ENCODE peak calls at places on chromosomes 6 and 20, in eight cellular contexts. F is mesendoderm; P is psoas muscle; W is IMR-90; H is neural progenitor cell; E is naive thymus-derived CD4-positive, alpha-beta T cell; R is upper lobe of right lung; A is keratinocyte. T is an unnamed sample.

GRCh38 chr6:42047790-42048405 is 2.4 kb upstream of the TAF8 start:
- DNase-seq in W (no peak), A (no peak), P (no peak), R (peak; percentile 12), H (peak; percentile 23), E (no peak), F (no peak), T (no peak)

GRCh38 chr20:22999756-23000155 is 35.4 kb upstream of the SSTR4 start:
- DNase-seq in A (no peak), H (no peak), W (peak; percentile 13), E (no peak), R (no peak), P (no peak), F (no peak), T (no peak)

GRCh38 chr6:16286151-16286522 is 47.8 kb downstream of the GMPR start:
- DNase-seq in H (peak; percentile 81), W (peak; percentile 38), F (peak; percentile 82), P (no peak), A (no peak), E (no peak), R (no peak), T (no peak)

GRCh38 chr6:12456343-12456742 is 166.2 kb downstream of the EDN1 start:
- DNase-seq in A (no peak), P (no peak), H (no peak), F (no peak), W (no peak), R (no peak), E (no peak), T (no peak)

GRCh38 chr20:57770852-57771746 is 61.3 kb upstream of the PMEPA1 start:
- DNase-seq in A (no peak), W (no peak), P (no peak), H (no peak), R (no peak), F (no peak), E (no peak), T (no peak)

GRCh38 chr6:168612586-168612985 is 171.6 kb downstream of the SMOC2 start:
- DNase-seq in F (no peak), W (no peak), H (no peak), A (no peak), E (no peak), R (no peak), P (no peak), T (peak; percentile 64)

GRCh38 chr6:168608113-168608400 is 167.1 kb downstream of the SMOC2 start:
- DNase-seq in P (no peak), A (no peak), R (no peak), F (no peak), W (no peak), E (no peak), H (no peak), T (peak; percentile 58)

GRCh38 chr6:27138837-27139752 is 108.4 kb upstream of the PRSS16 start:
- DNase-seq in F (peak; percentile 99), W (peak; percentile 60), E (peak; percentile 65), P (peak; percentile 60), H (peak; percentile 84), A (no peak), R (peak; percentile 72), T (peak; percentile 78)

GRCh38 chr6:89834884-89835792 is 5.5 kb downstream of the CASP8AP2 start:
- DNase-seq in R (no peak), W (peak; percentile 41), E (no peak), A (no peak), H (no peak), P (no peak), F (no peak), T (no peak)

GRCh38 chr20:51811514-51811913 is 9.2 kb upstream of the SALL4 start:
- DNase-seq in A (no peak), R (no peak), E (no peak), F (no peak), H (peak; percentile 15), W (no peak), P (no peak), T (no peak)

GRCh38 chr20:24469116-24470030 is at the start of gene SYNDIG1:
- DNase-seq in H (peak; percentile 84), P (no peak), A (no peak), F (peak; percentile 90), R (no peak), E (no peak), W (no peak), T (peak; percentile 83)

GRCh38 chr20:35007891-35008290 is 52.2 kb downstream of the MYH7B start:
- DNase-seq in A (no peak), H (no peak), F (no peak), R (peak; percentile 58), P (peak; percentile 44), E (no peak), W (no peak), T (peak; percentile 34)

GRCh38 chr20:23928788-23929187 is 49.2 kb upstream of the CST5 start:
- DNase-seq in E (peak; percentile 41), R (peak; percentile 42), A (no peak), W (no peak), P (no peak), H (no peak), F (peak; percentile 10), T (no peak)

DNA sequence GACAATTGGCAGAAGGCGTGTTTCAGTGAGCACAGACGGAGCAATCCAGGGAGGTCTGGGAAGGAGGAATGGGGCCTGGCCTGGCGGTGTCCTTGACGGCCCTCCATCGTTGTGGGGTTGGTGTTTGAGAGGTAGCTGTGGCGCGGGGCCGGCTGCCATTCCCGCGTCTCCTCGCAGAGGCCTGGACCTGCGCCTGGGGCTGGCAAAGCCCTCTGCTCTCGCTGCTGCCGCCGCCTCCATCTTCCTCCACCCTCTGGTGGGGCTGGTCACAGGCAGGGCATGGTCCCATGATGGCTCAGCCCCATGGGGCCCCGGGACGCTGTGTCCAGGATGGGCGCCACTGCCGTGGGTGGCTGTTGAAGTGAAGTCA is 7.6 kb downstream of the OSBPL2 start:
- DNase-seq in E (no peak), F (no peak), R (no peak), H (no peak), P (no peak), W (no peak), A (no peak), T (no peak)
- H3K27ac ChIP-seq in E (no peak overlapping the region), F (no peak overlapping the region), R (no peak overlapping the region), H (no peak overlapping the region), P (peak overlapping the region; percentile 89), W (no peak overlapping the region), A (no peak overlapping the region), T (peak overlapping the region; percentile 11)

GRCh38 chr20:44497761-44498160 is 22.1 kb downstream of the TTPAL start:
- DNase-seq in H (no peak), A (no peak), F (no peak), E (no peak), W (no peak), R (no peak), P (no peak), T (no peak)

GRCh38 chr20:44504402-44505309 is 17.2 kb downstream of the SERINC3 start:
- DNase-seq in A (no peak), H (no peak), W (no peak), P (no peak), F (no peak), E (no peak), R (no peak), T (no peak)

GRCh38 chr20:44501448-44501847 is 20.4 kb downstream of the SERINC3 start:
- DNase-seq in R (no peak), F (no peak), H (no peak), E (no peak), A (no peak), P (no peak), W (peak; percentile 91), T (no peak)

GRCh38 chr20:44500221-44500620 is 21.6 kb downstream of the SERINC3 start:
- DNase-seq in P (no peak), E (no peak), W (no peak), A (no peak), F (no peak), R (no peak), H (no peak), T (no peak)

DNA sequence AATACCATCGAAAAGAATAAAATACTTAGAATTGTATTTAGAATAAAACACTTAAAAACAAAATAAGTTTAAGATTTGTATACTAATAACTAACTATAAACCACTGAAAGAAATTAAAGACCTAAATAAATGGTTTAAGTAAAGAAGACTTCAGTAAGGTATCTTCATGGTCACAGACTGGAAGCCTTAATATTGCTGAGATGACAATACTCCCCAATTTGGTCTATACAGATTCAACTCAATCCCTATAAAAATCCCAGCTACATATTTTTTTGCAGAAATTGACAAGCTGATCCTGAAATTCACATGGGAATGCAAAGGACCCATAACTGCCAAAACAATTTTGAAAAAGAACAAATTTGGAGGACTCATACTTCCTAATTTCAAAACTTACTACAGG is 18.9 kb downstream of the SERINC3 start:
- DNase-seq in R (no peak), H (no peak), W (no peak), E (no peak), F (no peak), A (no peak), P (no peak), T (no peak)
- H3K36me3 ChIP-seq in R (peaks cover 100% of the 10 kb centered on the region), H (no peaks in the 10 kb centered on the region), W (peaks cover 46% of the 10 kb centered on the region), E (peaks cover 95% of the 10 kb centered on the region), F (peaks cover 11% of the 10 kb centered on the region), A (peaks cover 32% of the 10 kb centered on the region), P (peaks cover 100% of the 10 kb centered on the region), T (no peaks in the 10 kb centered on the region)

GRCh38 chr20:44166477-44166876 is 20.5 kb downstream of the JPH2 start:
- DNase-seq in W (peak; percentile 12), H (no peak), R (no peak), P (peak; percentile 84), A (no peak), E (no peak), F (peak; percentile 50), T (peak; percentile 88)

GRCh38 chr20:44171775-44172571 is 15.0 kb downstream of the JPH2 start:
- DNase-seq in E (no peak), A (no peak), H (no peak), R (no peak), W (no peak), P (no peak), F (no peak), T (no peak)

GRCh38 chr20:44166008-44166407 is 21.0 kb downstream of the JPH2 start:
- DNase-seq in R (no peak), P (no peak), E (no peak), W (peak; percentile 36), F (no peak), A (no peak), H (no peak), T (no peak)

GRCh38 chr20:44170796-44171410 is 16.1 kb downstream of the JPH2 start:
- DNase-seq in F (no peak), W (no peak), R (no peak), H (no peak), P (no peak), A (no peak), E (no peak), T (no peak)

DNA sequence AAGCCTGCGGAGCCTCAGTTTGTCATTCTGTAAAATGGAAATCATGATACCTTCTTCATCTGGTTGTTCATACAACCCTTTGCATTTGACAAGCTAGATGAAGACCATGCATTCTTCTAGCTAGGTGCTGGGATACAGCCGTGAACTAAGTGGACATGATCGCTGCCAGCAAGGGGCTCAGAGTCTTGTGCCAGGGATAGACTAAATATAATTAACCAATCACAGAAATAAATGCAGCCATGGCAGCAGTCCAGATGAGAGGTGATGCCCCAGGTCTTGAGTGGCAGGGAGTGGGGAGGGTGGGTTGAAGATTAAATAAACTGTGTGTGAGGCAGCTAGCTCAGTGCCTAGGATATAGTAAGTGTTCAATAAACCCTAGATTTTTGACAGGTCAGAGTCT is 19.3 kb downstream of the JPH2 start:
- DNase-seq in E (no peak), A (no peak), H (no peak), R (no peak), P (no peak), F (no peak), W (no peak), T (no peak)
- H3K27ac ChIP-seq in E (no peak overlapping the region), A (no peak overlapping the region), H (no peak overlapping the region), R (no peak overlapping the region), P (peak overlapping the region; percentile 97), F (no peak overlapping the region), W (no peak overlapping the region), T (peak overlapping the region; percentile 67)

GRCh38 chr20:32804022-32804715 is 15.6 kb upstream of the MAPRE1 start:
- DNase-seq in E (no peak), A (no peak), R (no peak), H (no peak), P (no peak), W (no peak), F (no peak), T (peak; percentile 23)
- H3K36me3 ChIP-seq in E (no peaks in the 10 kb centered on the region), A (no peaks in the 10 kb centered on the region), R (no peaks in the 10 kb centered on the region), H (peaks cover 17% of the 10 kb centered on the region), P (peaks cover 4% of the 10 kb centered on the region), W (peaks cover 27% of the 10 kb centered on the region), F (peaks cover 56% of the 10 kb centered on the region), T (no peaks in the 10 kb centered on the region)

T was measured in aorta.